ENCODE peak calls at places on chromosomes 16 and 17, in seven cellular contexts. N, I, B, E, J, V and Q are unnamed samples.

GRCh38 chr17:64500487-64500859 is 3.6 kb upstream of the POLG2 start:
- DNase-seq in N (no peak), B (no peak), V (no peak), I (no peak), E (no peak), J (no peak), Q (no peak)

GRCh38 chr16:88306860-88307545 is 75.8 kb upstream of the ZNF469 start:
- DNase-seq in E (no peak), I (peak; percentile 20), J (no peak), B (no peak), V (no peak), N (no peak), Q (no peak)

GRCh38 chr16:83878838-83879237 is 20.1 kb upstream of the MLYCD start:
- DNase-seq in I (peak; percentile 11), V (no peak), B (peak; percentile 71), J (peak; percentile 18), E (no peak), N (peak; percentile 22), Q (no peak)

GRCh38 chr17:65473985-65474384 is 87.5 kb downstream of the AXIN2 start:
- DNase-seq in B (no peak), V (no peak), J (no peak), E (no peak), I (no peak), N (no peak), Q (no peak)

GRCh38 chr16:79415983-79416641 is 184.4 kb downstream of the MAF start:
- DNase-seq in J (no peak), B (no peak), E (no peak), N (no peak), I (no peak), V (no peak), Q (no peak)

GRCh38 chr17:15255713-15256454 is 9.2 kb downstream of the PMP22 start:
- DNase-seq in J (no peak), V (no peak), N (no peak), B (no peak), I (no peak), E (no peak), Q (no peak)

GRCh38 chr16:4115209-4115940 is 867 bp downstream of the ADCY9 start:
- DNase-seq in B (peak; percentile 76), I (peak; percentile 65), V (no peak), N (peak; percentile 53), J (no peak), E (peak; percentile 41), Q (peak; percentile 48)

GRCh38 chr16:69179255-69180010 is 7.5 kb upstream of the SNTB2 start:
- DNase-seq in V (peak; percentile 84), I (peak; percentile 96), J (no peak), E (no peak), B (peak; percentile 84), N (no peak), Q (no peak)

GRCh38 chr17:1227365-1227764 is 42.9 kb upstream of the BHLHA9 start:
- DNase-seq in I (no peak), J (no peak), N (no peak), B (no peak), V (no peak), E (no peak), Q (no peak)

GRCh38 chr17:68544521-68544920 is 32.3 kb downstream of the PRKAR1A start:
- DNase-seq in I (no peak), V (no peak), B (no peak), J (no peak), N (no peak), E (no peak), Q (no peak)

GRCh38 chr16:10537946-10538345 is 42.5 kb downstream of the EMP2 start:
- DNase-seq in J (no peak), B (no peak), N (no peak), V (no peak), E (no peak), I (no peak), Q (no peak)

GRCh38 chr16:46629331-46629843 is 8.2 kb upstream of the SHCBP1 start:
- DNase-seq in N (no peak), I (no peak), B (peak; percentile 73), E (no peak), J (no peak), V (no peak), Q (no peak)

GRCh38 chr16:27657811-27658210 is 107.9 kb downstream of the KATNIP start:
- DNase-seq in E (no peak), V (no peak), N (no peak), J (no peak), I (no peak), B (no peak), Q (no peak)

DNA sequence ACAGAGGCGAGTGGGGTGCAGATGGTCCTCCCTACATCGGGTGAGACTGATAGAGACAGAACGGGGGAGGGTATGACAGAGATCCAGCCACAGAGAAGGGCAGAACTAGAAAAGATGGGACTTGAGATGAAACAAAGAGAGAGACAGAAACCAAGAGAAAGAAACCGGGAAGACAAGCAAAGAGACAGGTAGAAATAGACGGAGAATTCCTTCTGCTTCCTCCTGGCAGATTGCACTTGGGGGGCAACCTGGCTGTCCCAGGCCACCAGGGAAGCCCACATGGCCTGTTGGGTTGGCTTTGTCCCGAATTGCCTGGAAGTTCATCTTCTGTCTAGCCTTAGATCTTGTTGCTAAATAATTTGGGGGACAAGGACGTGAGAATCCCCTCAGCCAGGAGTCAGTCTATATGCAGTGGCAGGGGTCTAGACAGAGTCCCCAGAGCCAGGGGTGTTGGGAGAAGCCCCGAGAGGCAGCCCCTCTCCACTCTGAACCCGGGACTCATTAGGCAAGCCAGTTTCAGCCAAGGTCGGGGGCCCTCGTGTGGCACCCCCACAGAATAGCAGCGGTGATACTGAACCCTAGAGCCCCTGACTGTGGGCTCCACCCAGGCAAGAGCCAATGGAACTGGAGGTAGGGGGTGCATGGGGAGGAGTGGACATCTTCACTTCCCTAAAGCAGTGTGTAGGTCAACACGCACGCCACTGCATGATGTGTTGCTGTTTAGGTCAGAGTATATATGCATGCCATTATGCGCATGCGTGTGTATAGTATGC is 626 bp upstream of the TSPOAP1 start:
- DNase-seq in J (no peak), N (no peak), E (no peak), I (peak; percentile 74), B (peak; percentile 37), V (no peak), Q (no peak)
- TF ChIP-seq CTCF in J (no peak), N (no peak), E (no peak), I (no peak), B (peak; percentile 48), V (peak; percentile 23), Q (no peak)

GRCh38 chr17:30296499-30297038 is 4.8 kb upstream of the BLMH start:
- DNase-seq in J (no peak), N (no peak), I (no peak), E (no peak), V (no peak), B (no peak), Q (no peak)

GRCh38 chr17:30300803-30301202 is 9.1 kb upstream of the BLMH start:
- DNase-seq in E (no peak), I (no peak), J (no peak), N (no peak), V (no peak), B (no peak), Q (no peak)

GRCh38 chr17:30297715-30298114 is 6.0 kb upstream of the BLMH start:
- DNase-seq in E (no peak), J (no peak), I (no peak), N (no peak), V (no peak), B (no peak), Q (no peak)

GRCh38 chr17:30302241-30302640 is 10.5 kb upstream of the BLMH start:
- DNase-seq in J (no peak), I (no peak), N (no peak), B (no peak), V (no peak), E (no peak), Q (no peak)

DNA sequence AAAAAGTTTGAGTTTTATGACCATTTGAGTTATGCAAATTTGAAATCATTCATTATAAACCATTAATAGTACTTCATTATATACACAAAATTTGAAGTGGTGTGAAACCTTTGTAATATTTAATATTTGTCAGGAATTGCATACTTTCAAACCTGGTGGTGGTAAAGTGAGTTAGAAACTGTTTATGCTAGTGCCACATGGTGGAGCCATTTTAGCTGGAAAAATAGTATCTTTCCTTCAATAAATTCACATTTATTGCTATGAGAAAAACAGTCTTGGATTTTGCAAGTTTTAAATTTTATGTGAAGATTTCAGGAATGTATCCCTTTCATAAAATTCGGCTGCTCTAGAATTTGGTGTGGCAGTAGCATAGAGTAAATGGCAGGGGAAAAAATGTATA is 7.3 kb upstream of the BLMH start:
- DNase-seq in B (no peak), N (no peak), J (no peak), I (no peak), V (no peak), E (no peak), Q (no peak)
- TF ChIP-seq CTCF in B (peak; percentile 51), N (peak; percentile 35), J (no peak), I (no peak), V (peak; percentile 14), E (peak; percentile 15), Q (no peak)

GRCh38 chr17:81711814-81712467 is at the start of gene SLC25A10:
- DNase-seq in B (peak; percentile 90), V (no peak), E (peak; percentile 64), I (peak; percentile 95), N (peak; percentile 63), J (no peak), Q (peak; percentile 78)

GRCh38 chr17:81713004-81713555 is 996 bp downstream of the SLC25A10 start:
- DNase-seq in E (no peak), I (peak; percentile 53), N (peak; percentile 40), V (no peak), J (no peak), B (no peak), Q (no peak)

GRCh38 chr17:81710514-81711308 is 1.4 kb upstream of the SLC25A10 start:
- DNase-seq in B (no peak), E (no peak), V (no peak), J (no peak), N (no peak), I (peak; percentile 42), Q (no peak)

GRCh38 chr17:81713556-81714411 is 1.7 kb downstream of the SLC25A10 start:
- DNase-seq in E (no peak), I (peak; percentile 53), J (no peak), V (no peak), N (peak; percentile 38), B (no peak), Q (no peak)

GRCh38 chr17:81712468-81713003 is 452 bp downstream of the SLC25A10 start:
- DNase-seq in I (peak; percentile 58), N (peak; percentile 44), J (no peak), V (no peak), B (no peak), E (peak; percentile 35), Q (no peak)
- TF ChIP-seq CTCF in I (no peak), N (peak; percentile 22), J (no peak), V (peak; percentile 27), B (peak; percentile 19), E (peak; percentile 35), Q (no peak)

GRCh38 chr17:80943346-80944145 is 48.1 kb upstream of the CHMP6 start:
- DNase-seq in E (no peak), I (no peak), B (no peak), V (no peak), N (no peak), J (no peak), Q (no peak)

GRCh38 chr17:80944326-80944725 is 47.3 kb upstream of the CHMP6 start:
- DNase-seq in E (no peak), B (peak; percentile 37), I (no peak), J (no peak), N (no peak), V (no peak), Q (no peak)

GRCh38 chr17:80941171-80941570 is 50.5 kb upstream of the CHMP6 start:
- DNase-seq in B (no peak), N (no peak), E (no peak), V (no peak), I (no peak), J (no peak), Q (no peak)

GRCh38 chr17:80941743-80942211 is 49.9 kb upstream of the CHMP6 start:
- DNase-seq in B (no peak), N (no peak), I (no peak), J (no peak), V (no peak), E (no peak), Q (no peak)

GRCh38 chr17:80942360-80943345 is 49.0 kb upstream of the CHMP6 start:
- DNase-seq in I (peak; percentile 67), N (no peak), E (no peak), B (peak; percentile 92), J (no peak), V (peak; percentile 95), Q (no peak)
- TF ChIP-seq CTCF in I (no peak), N (no peak), E (no peak), B (peak; percentile 37), J (no peak), V (peak; percentile 38), Q (no peak)